ENCODE peak calls at places on chromosomes 4 and X, in seven cellular contexts. H is iPS DF 6.9, G is iPS-NIHi11, O is coronary artery, B is NCI-H1436, Q is amniotic epithelial cell, A is smooth muscle cell of the brain vasculature. M is an unnamed sample.

GRCh38 chr4:182931691-182932297 is 14.6 kb upstream of the DCTD start:
- DNase-seq in H (no peak), G (no peak), O (no peak), B (no peak), Q (no peak), A (no peak), M (no peak)

GRCh38 chr4:175176710-175177109 is 258.6 kb downstream of the ADAM29 start:
- DNase-seq in H (no peak), G (no peak), O (no peak), B (no peak), Q (no peak), A (no peak), M (no peak)

GRCh38 chr4:83486457-83487129 is 1.7 kb upstream of the ABRAXAS1 start:
- DNase-seq in H (no peak), G (no peak), O (no peak), B (no peak), Q (no peak), A (no peak), M (no peak)

GRCh38 chrX:19846995-19847790 is 40.2 kb downstream of the SH3KBP1 start:
- DNase-seq in H (no peak), G (peak), O (peak), B (no peak), Q (peak), A (peak), M (no peak)

GRCh38 chrX:136954930-136955329 is 74.4 kb upstream of the RBMX start:
- DNase-seq in H (no peak), G (no peak), O (no peak), B (peak), Q (peak), A (no peak), M (no peak)

GRCh38 chrX:50495616-50496015 is 25.0 kb upstream of the DGKK start:
- DNase-seq in H (no peak), G (no peak), O (no peak), B (no peak), Q (no peak), A (no peak), M (no peak)

GRCh38 chr4:165864228-165864627 is 8.8 kb upstream of the TLL1 start:
- DNase-seq in H (no peak), G (no peak), O (no peak), B (no peak), Q (no peak), A (no peak), M (no peak)

GRCh38 chr4:108849611-108850406 is 87.0 kb upstream of the ETNPPL start:
- DNase-seq in H (no peak), G (no peak), O (no peak), B (no peak), Q (peak), A (peak), M (no peak)

GRCh38 chrX:116667346-116667745 is 204.6 kb upstream of the CT83 start:
- DNase-seq in H (no peak), G (no peak), O (no peak), B (no peak), Q (no peak), A (no peak), M (no peak)

GRCh38 chr4:172202480-172203076 is 389.4 kb downstream of the GALNTL6 start:
- DNase-seq in H (no peak), G (peak), O (no peak), B (peak), Q (peak), A (no peak), M (no peak)

GRCh38 chrX:15882704-15883539 is 28.3 kb upstream of the AP1S2 start:
- DNase-seq in H (no peak), G (no peak), O (no peak), B (no peak), Q (peak), A (no peak), M (no peak)

GRCh38 chr4:98573791-98574190 is 84.6 kb downstream of the TSPAN5 start:
- DNase-seq in H (no peak), G (no peak), O (no peak), B (no peak), Q (no peak), A (no peak), M (no peak)

GRCh38 chr4:139790291-139790690 is 124.7 kb downstream of the MGST2 start:
- DNase-seq in H (no peak), G (no peak), O (no peak), B (no peak), Q (no peak), A (no peak), M (no peak)

GRCh38 chr4:38085394-38086150 is 125.4 kb downstream of the PTTG2 start:
- DNase-seq in H (no peak), G (no peak), O (no peak), B (no peak), Q (peak), A (no peak), M (no peak)

GRCh38 chrX:129606918-129607317 is 47.8 kb downstream of the APLN start:
- DNase-seq in H (no peak), G (peak), O (no peak), B (peak), Q (peak), A (peak), M (no peak)

GRCh38 chr4:109730294-109731051 is 603 bp upstream of the PLA2G12A start:
- DNase-seq in H (no peak), G (peak), O (peak), B (peak), Q (peak), A (peak), M (no peak)

GRCh38 chrX:130321550-130321949 is 18.2 kb upstream of the SLC25A14 start:
- DNase-seq in H (no peak), G (no peak), O (no peak), B (no peak), Q (no peak), A (no peak), M (no peak)

GRCh38 chr4:88623097-88623496 is 30.8 kb downstream of the HERC3 start:
- DNase-seq in H (no peak), G (no peak), O (no peak), B (no peak), Q (peak), A (no peak), M (no peak)

GRCh38 chr4:19945979-19946380 is 305.7 kb upstream of the SLIT2 start:
- DNase-seq in H (no peak), G (no peak), O (no peak), B (no peak), Q (peak), A (peak), M (no peak)

GRCh38 chrX:2828404-2829065 is at the start of gene GYG2:
- DNase-seq in H (no peak), G (peak), O (no peak), B (no peak), Q (peak), A (no peak), M (no peak)

GRCh38 chr4:25160714-25161598 is 707 bp upstream of the SEPSECS start:
- DNase-seq in H (no peak), G (peak), O (no peak), B (no peak), Q (no peak), A (no peak), M (no peak)

GRCh38 chr4:139655116-139655515 is 10.5 kb upstream of the MGST2 start:
- DNase-seq in H (no peak), G (no peak), O (no peak), B (peak), Q (peak), A (no peak), M (no peak)

GRCh38 chr4:36088542-36088941 is 155.8 kb downstream of the ARAP2 start:
- DNase-seq in H (no peak), G (no peak), O (no peak), B (no peak), Q (peak), A (no peak), M (no peak)

GRCh38 chr4:72318771-72319170 is 250.2 kb downstream of the ADAMTS3 start:
- DNase-seq in H (no peak), G (no peak), O (no peak), B (no peak), Q (no peak), A (no peak), M (no peak)

GRCh38 chr4:89289312-89289711 is 18.3 kb downstream of the GPRIN3 start:
- DNase-seq in H (no peak), G (no peak), O (no peak), B (no peak), Q (no peak), A (no peak), M (no peak)

GRCh38 chrX:34578237-34578636 is 78.8 kb downstream of the TMEM47 start:
- DNase-seq in H (no peak), G (no peak), O (no peak), B (no peak), Q (peak), A (peak), M (no peak)

GRCh38 chr4:176622251-176622968 is 170.3 kb downstream of the VEGFC start:
- DNase-seq in H (no peak), G (no peak), O (no peak), B (no peak), Q (peak), A (no peak), M (no peak)

M was measured in cardiac septum.